ENCODE peak calls at places on chromosomes 16 and 17, in four cellular contexts. One of them, this sample, is unnamed.

GRCh38 chr17:76193616-76194015 is 46.7 kb downstream of the RNF157 start:
- DNase-seq in T-helper 2 cell: peak
- DNase-seq in GM20000: no peak
- DNase-seq in choroid plexus epithelial cell: no peak
- DNase-seq in this sample: no peak

GRCh38 chr17:6509295-6509771 is 47.0 kb downstream of the PITPNM3 start:
- DNase-seq in choroid plexus epithelial cell: peak
- DNase-seq in GM20000: no peak
- DNase-seq in T-helper 2 cell: no peak
- DNase-seq in this sample: no peak

GRCh38 chr16:86027366-86028126 is 128.6 kb downstream of the IRF8 start:
- DNase-seq in T-helper 2 cell: no peak
- DNase-seq in choroid plexus epithelial cell: no peak
- DNase-seq in GM20000: no peak
- DNase-seq in this sample: no peak

GRCh38 chr17:8630227-8630801 is at the start of gene MYH10:
- DNase-seq in choroid plexus epithelial cell: no peak
- DNase-seq in GM20000: no peak
- DNase-seq in T-helper 2 cell: no peak
- DNase-seq in this sample: no peak

GRCh38 chr16:88705746-88706287 is 391 bp downstream of the RNF166 start:
- DNase-seq in GM20000: peak
- DNase-seq in choroid plexus epithelial cell: no peak
- DNase-seq in T-helper 2 cell: no peak
- DNase-seq in this sample: no peak

GRCh38 chr16:59021751-59022150 is 287.6 kb upstream of the GOT2 start:
- DNase-seq in T-helper 2 cell: no peak
- DNase-seq in GM20000: no peak
- DNase-seq in choroid plexus epithelial cell: peak
- DNase-seq in this sample: no peak

GRCh38 chr17:76373481-76373825 is 11.0 kb upstream of the SPHK1 start:
- DNase-seq in GM20000: no peak
- DNase-seq in T-helper 2 cell: no peak
- DNase-seq in choroid plexus epithelial cell: no peak
- DNase-seq in this sample: no peak

GRCh38 chr17:63454915-63455314 is 8.8 kb upstream of the CYB561 start:
- DNase-seq in T-helper 2 cell: no peak
- DNase-seq in choroid plexus epithelial cell: no peak
- DNase-seq in GM20000: no peak
- DNase-seq in this sample: no peak

GRCh38 chr17:35546489-35546888 is 9.0 kb upstream of the SLFN12L start:
- DNase-seq in T-helper 2 cell: no peak
- DNase-seq in GM20000: no peak
- DNase-seq in choroid plexus epithelial cell: no peak
- DNase-seq in this sample: no peak

GRCh38 chr17:58059141-58059540 is 24.1 kb upstream of the DYNLL2 start:
- DNase-seq in T-helper 2 cell: no peak
- DNase-seq in choroid plexus epithelial cell: no peak
- DNase-seq in GM20000: no peak
- DNase-seq in this sample: no peak

GRCh38 chr17:57338257-57338919 is 82.1 kb downstream of the MSI2 start:
- DNase-seq in GM20000: peak
- DNase-seq in choroid plexus epithelial cell: no peak
- DNase-seq in T-helper 2 cell: peak
- DNase-seq in this sample: peak

GRCh38 chr17:31096106-31096436 is 1.3 kb downstream of the NF1 start:
- DNase-seq in choroid plexus epithelial cell: peak
- DNase-seq in GM20000: peak
- DNase-seq in T-helper 2 cell: no peak
- DNase-seq in this sample: peak

GRCh38 chr17:61208301-61209098 is 191.1 kb upstream of the TBX2 start:
- DNase-seq in choroid plexus epithelial cell: peak
- DNase-seq in GM20000: no peak
- DNase-seq in T-helper 2 cell: no peak
- DNase-seq in this sample: no peak

GRCh38 chr16:55283776-55284717 is 40.0 kb upstream of the IRX6 start:
- DNase-seq in T-helper 2 cell: no peak
- DNase-seq in GM20000: no peak
- DNase-seq in choroid plexus epithelial cell: no peak
- DNase-seq in this sample: no peak

GRCh38 chr16:56632160-56632847 is at the start of gene MT1M:
- DNase-seq in choroid plexus epithelial cell: no peak
- DNase-seq in GM20000: no peak
- DNase-seq in T-helper 2 cell: no peak
- DNase-seq in this sample: no peak

GRCh38 chr17:41333098-41333497 is 17.5 kb downstream of the KRT33A start:
- DNase-seq in T-helper 2 cell: no peak
- DNase-seq in GM20000: no peak
- DNase-seq in choroid plexus epithelial cell: no peak
- DNase-seq in this sample: no peak